ENCODE peak calls at places on chromosomes 5 and 9, in seven cellular contexts. One of them, this sample, is unnamed.

GRCh38 chr9:73565833-73566465 is 414.3 kb downstream of the ANXA1 start:
- DNase-seq in immature natural killer cell: no peak
- DNase-seq in epithelial cell of esophagus: peak
- DNase-seq in mesendoderm: peak
- DNase-seq in effector CD4-positive, alpha-beta T cell: no peak
- DNase-seq in NCI-H1092: peak
- DNase-seq in fibroblast of the conjunctiva: no peak
- DNase-seq in this sample: peak

GRCh38 chr9:82021198-82021597 is 32.6 kb downstream of the SPATA31D1 start:
- DNase-seq in epithelial cell of esophagus: peak
- DNase-seq in fibroblast of the conjunctiva: peak
- DNase-seq in effector CD4-positive, alpha-beta T cell: no peak
- DNase-seq in NCI-H1092: no peak
- DNase-seq in mesendoderm: peak
- DNase-seq in immature natural killer cell: no peak
- DNase-seq in this sample: peak

GRCh38 chr5:151638619-151639018 is 47.5 kb upstream of the FAT2 start:
- DNase-seq in NCI-H1092: no peak
- DNase-seq in epithelial cell of esophagus: no peak
- DNase-seq in immature natural killer cell: no peak
- DNase-seq in effector CD4-positive, alpha-beta T cell: no peak
- DNase-seq in fibroblast of the conjunctiva: no peak
- DNase-seq in mesendoderm: no peak
- DNase-seq in this sample: no peak

GRCh38 chr5:104353371-104353770 is 790.8 kb upstream of the NUDT12 start:
- DNase-seq in NCI-H1092: no peak
- DNase-seq in effector CD4-positive, alpha-beta T cell: no peak
- DNase-seq in epithelial cell of esophagus: peak
- DNase-seq in fibroblast of the conjunctiva: no peak
- DNase-seq in immature natural killer cell: no peak
- DNase-seq in mesendoderm: no peak
- DNase-seq in this sample: no peak

GRCh38 chr9:136535070-136535469 is 10.8 kb downstream of the NOTCH1 start:
- DNase-seq in mesendoderm: no peak
- DNase-seq in NCI-H1092: no peak
- DNase-seq in epithelial cell of esophagus: no peak
- DNase-seq in fibroblast of the conjunctiva: no peak
- DNase-seq in effector CD4-positive, alpha-beta T cell: no peak
- DNase-seq in immature natural killer cell: no peak
- DNase-seq in this sample: no peak

GRCh38 chr5:39977231-39977630 is 552.5 kb upstream of the DAB2 start:
- DNase-seq in NCI-H1092: no peak
- DNase-seq in immature natural killer cell: no peak
- DNase-seq in epithelial cell of esophagus: no peak
- DNase-seq in effector CD4-positive, alpha-beta T cell: no peak
- DNase-seq in fibroblast of the conjunctiva: no peak
- DNase-seq in mesendoderm: no peak
- DNase-seq in this sample: peak

GRCh38 chr9:114223564-114224246 is 68.4 kb downstream of the COL27A1 start:
- DNase-seq in mesendoderm: peak
- DNase-seq in NCI-H1092: no peak
- DNase-seq in immature natural killer cell: no peak
- DNase-seq in epithelial cell of esophagus: peak
- DNase-seq in fibroblast of the conjunctiva: no peak
- DNase-seq in effector CD4-positive, alpha-beta T cell: no peak
- DNase-seq in this sample: no peak

GRCh38 chr5:19753579-19753978 is 234.4 kb downstream of the CDH18 start:
- DNase-seq in NCI-H1092: no peak
- DNase-seq in mesendoderm: no peak
- DNase-seq in fibroblast of the conjunctiva: no peak
- DNase-seq in effector CD4-positive, alpha-beta T cell: no peak
- DNase-seq in epithelial cell of esophagus: no peak
- DNase-seq in immature natural killer cell: no peak
- DNase-seq in this sample: no peak

GRCh38 chr9:137606005-137606601 is 617 bp downstream of the ARRDC1 start:
- DNase-seq in effector CD4-positive, alpha-beta T cell: no peak
- DNase-seq in mesendoderm: no peak
- DNase-seq in epithelial cell of esophagus: no peak
- DNase-seq in immature natural killer cell: no peak
- DNase-seq in NCI-H1092: no peak
- DNase-seq in fibroblast of the conjunctiva: no peak
- DNase-seq in this sample: no peak

GRCh38 chr5:6780802-6781391 is 67.7 kb downstream of the TENT4A start:
- DNase-seq in epithelial cell of esophagus: no peak
- DNase-seq in effector CD4-positive, alpha-beta T cell: no peak
- DNase-seq in immature natural killer cell: peak
- DNase-seq in mesendoderm: peak
- DNase-seq in fibroblast of the conjunctiva: no peak
- DNase-seq in NCI-H1092: no peak
- DNase-seq in this sample: no peak

GRCh38 chr9:31500422-31500821 is 884.0 kb upstream of the ACO1 start:
- DNase-seq in mesendoderm: no peak
- DNase-seq in epithelial cell of esophagus: no peak
- DNase-seq in immature natural killer cell: no peak
- DNase-seq in NCI-H1092: no peak
- DNase-seq in effector CD4-positive, alpha-beta T cell: no peak
- DNase-seq in fibroblast of the conjunctiva: no peak
- DNase-seq in this sample: no peak

GRCh38 chr9:124520206-124520596 is 13.0 kb upstream of the NR5A1 start:
- DNase-seq in fibroblast of the conjunctiva: no peak
- DNase-seq in epithelial cell of esophagus: no peak
- DNase-seq in immature natural killer cell: no peak
- DNase-seq in mesendoderm: no peak
- DNase-seq in NCI-H1092: no peak
- DNase-seq in effector CD4-positive, alpha-beta T cell: no peak
- DNase-seq in this sample: no peak